ENCODE peak calls at places on chromosomes 2 and 18, in ten cellular contexts. B is SJSA1; K is lung; R is A549; F is lower lobe of right lung; T is colonic mucosa; A is CD8-positive, alpha-beta memory T cell; X is suprapubic skin; M is PC-9; H is heart left ventricle. J is an unnamed sample. For H3K4me1, the result is how much of the 10 kb centered on the place peaks cover.

GRCh38 chr2:196079052-196079451 is 10.4 kb upstream of the DNAH7 start:
- DNase-seq in B (no peak), K (no peak), R (no peak), F (no peak), T (no peak), A (no peak), X (no peak), M (no peak), H (no peak), J (no peak)

GRCh38 chr2:18546586-18546985 is 13.9 kb downstream of the RDH14 start:
- DNase-seq in B (peak), K (no peak), R (no peak), F (no peak), T (no peak), A (no peak), X (no peak), M (no peak), H (no peak), J (no peak)

GRCh38 chr2:229340086-229340760 is 69.1 kb upstream of the PID1 start:
- DNase-seq in B (no peak), K (no peak), R (no peak), F (no peak), T (no peak), A (no peak), X (no peak), M (no peak), H (no peak), J (no peak)

GRCh38 chr2:171762879-171763573 is 75.8 kb downstream of the DYNC1I2 start:
- DNase-seq in B (no peak), K (no peak), R (no peak), F (no peak), T (no peak), A (no peak), X (no peak), M (no peak), H (no peak), J (no peak)

GRCh38 chr2:32624813-32625212 is 3.0 kb upstream of the TTC27 start:
- DNase-seq in B (no peak), K (no peak), R (no peak), F (no peak), T (no peak), A (no peak), X (no peak), M (no peak), H (no peak), J (no peak)

GRCh38 chr2:24948506-24948905 is 23.2 kb downstream of the DNAJC27 start:
- DNase-seq in B (no peak), K (no peak), R (no peak), F (no peak), T (no peak), A (no peak), X (no peak), M (no peak), H (no peak), J (no peak)

GRCh38 chr2:70123051-70123828 is 36.0 kb downstream of the PCBP1 start:
- DNase-seq in B (no peak), K (peak), R (no peak), F (no peak), T (peak), A (no peak), X (peak), M (peak), H (peak), J (peak)

GRCh38 chr18:32805354-32805753 is 32.5 kb upstream of the KLHL14 start:
- DNase-seq in B (no peak), K (no peak), R (no peak), F (no peak), T (no peak), A (no peak), X (no peak), M (no peak), H (no peak), J (no peak)

GRCh38 chr2:150486539-150487484 is 655 bp downstream of the RND3 start:
- DNase-seq in B (peak), K (peak), R (no peak), F (no peak), T (peak), A (no peak), X (peak), M (no peak), H (no peak), J (peak)

GRCh38 chr2:215654177-215654850 is 218.4 kb upstream of the FN1 start:
- DNase-seq in B (no peak), K (no peak), R (no peak), F (no peak), T (no peak), A (no peak), X (no peak), M (no peak), H (no peak), J (no peak)

GRCh38 chr18:10401930-10402329 is 52.5 kb upstream of the APCDD1 start:
- DNase-seq in B (no peak), K (no peak), R (no peak), F (no peak), T (no peak), A (no peak), X (no peak), M (no peak), H (no peak), J (no peak)

GRCh38 chr2:147463881-147464520 is 380.8 kb upstream of the ACVR2A start:
- DNase-seq in B (no peak), K (no peak), R (no peak), F (no peak), T (peak), A (no peak), X (no peak), M (no peak), H (no peak), J (peak)

GRCh38 chr2:128378231-128379020 is 59.8 kb upstream of the HS6ST1 start:
- DNase-seq in B (no peak), K (no peak), R (no peak), F (peak), T (no peak), A (no peak), X (peak), M (no peak), H (no peak), J (peak)

GRCh38 chr2:33521791-33522281 is 45.4 kb downstream of the RASGRP3 start:
- DNase-seq in B (no peak), K (no peak), R (no peak), F (no peak), T (no peak), A (no peak), X (no peak), M (no peak), H (no peak), J (no peak)

GRCh38 chr2:49973917-49974368 is 819.6 kb upstream of the FSHR start:
- DNase-seq in B (peak), K (peak), R (peak), F (peak), T (peak), A (peak), X (peak), M (no peak), H (peak), J (peak)

GRCh38 chr2:187360286-187360685 is 87.8 kb downstream of the CALCRL start:
- DNase-seq in B (no peak), K (no peak), R (no peak), F (no peak), T (no peak), A (no peak), X (no peak), M (no peak), H (no peak), J (no peak)

GRCh38 chr18:77749189-77749588 is 499.5 kb downstream of the GALR1 start:
- DNase-seq in B (peak), K (no peak), R (no peak), F (no peak), T (no peak), A (no peak), X (no peak), M (peak), H (no peak), J (no peak)

GRCh38 chr2:10935953-10936942 is 24.5 kb downstream of the KCNF1 start:
- DNase-seq in B (peak), K (no peak), R (peak), F (no peak), T (no peak), A (no peak), X (no peak), M (peak), H (peak), J (no peak)

GRCh38 chr2:39803839-39804238 is 24.8 kb upstream of the THUMPD2 start:
- DNase-seq in B (no peak), K (no peak), R (no peak), F (no peak), T (no peak), A (no peak), X (no peak), M (no peak), H (no peak), J (no peak)

GRCh38 chr18:7946724-7947377 is 379.7 kb downstream of the PTPRM start:
- DNase-seq in B (peak), K (peak), R (peak), F (no peak), T (peak), A (no peak), X (no peak), M (peak), H (no peak), J (peak)

DNA sequence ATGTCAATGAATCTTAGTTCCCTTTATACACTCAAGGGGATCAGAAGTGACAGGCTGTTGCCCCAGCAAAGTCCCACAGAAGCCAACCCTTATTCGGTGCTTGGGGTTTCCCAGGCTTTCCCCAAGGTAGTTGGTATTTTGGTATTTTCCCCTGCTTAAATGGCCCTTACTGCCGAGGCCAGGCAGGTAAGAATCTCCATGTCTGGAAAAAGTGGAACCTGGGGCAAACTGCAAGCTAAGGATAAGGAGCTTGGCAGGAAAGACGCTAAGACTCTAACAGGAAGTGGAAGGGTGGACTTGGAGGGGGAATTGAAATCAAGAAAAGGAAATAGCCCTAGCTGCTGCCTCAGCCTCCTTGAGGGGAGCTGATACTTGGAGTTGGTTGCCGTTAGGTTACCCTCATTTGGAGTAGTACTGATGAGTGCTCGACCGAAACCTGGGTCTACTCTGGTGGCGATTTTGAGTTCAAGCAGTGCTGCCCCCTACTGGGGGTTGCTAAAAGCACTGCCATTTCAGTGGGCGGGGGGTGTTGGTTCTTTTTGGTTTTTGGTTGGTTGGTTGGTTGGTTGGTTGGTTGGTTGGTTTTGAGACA is 3.3 kb upstream of the GPBAR1 start:
- DNase-seq in B (no peak), K (peak), R (no peak), F (peak), T (no peak), A (peak), X (peak), M (no peak), H (no peak), J (peak)
- H3K4me1 ChIP-seq in B (under half), K (under half), R (under half), F (half or more), T (under half), A (under half), X (under half), M (under half), H (under half), J (under half)

GRCh38 chr2:241609859-241610793 is 26.8 kb downstream of the THAP4 start:
- DNase-seq in B (peak), K (peak), R (no peak), F (peak), T (peak), A (peak), X (peak), M (peak), H (peak), J (peak)
- H3K4me1 ChIP-seq in B (under half), K (under half), R (under half), F (under half), T (under half), A (under half), X (under half), M (under half), H (under half), J (under half)

GRCh38 chr2:130826419-130826818 is 10.3 kb upstream of the ARHGEF4 start:
- DNase-seq in B (no peak), K (no peak), R (no peak), F (no peak), T (no peak), A (no peak), X (no peak), M (no peak), H (no peak), J (no peak)

GRCh38 chr2:130823886-130824491 is 12.7 kb upstream of the ARHGEF4 start:
- DNase-seq in B (no peak), K (no peak), R (no peak), F (no peak), T (no peak), A (no peak), X (no peak), M (no peak), H (no peak), J (no peak)

GRCh38 chr2:130825972-130826253 is 10.8 kb upstream of the ARHGEF4 start:
- DNase-seq in B (no peak), K (no peak), R (no peak), F (no peak), T (no peak), A (no peak), X (no peak), M (no peak), H (no peak), J (no peak)

GRCh38 chr2:130824492-130825061 is 12.1 kb upstream of the ARHGEF4 start:
- DNase-seq in B (peak), K (no peak), R (peak), F (no peak), T (no peak), A (peak), X (no peak), M (peak), H (no peak), J (no peak)

DNA sequence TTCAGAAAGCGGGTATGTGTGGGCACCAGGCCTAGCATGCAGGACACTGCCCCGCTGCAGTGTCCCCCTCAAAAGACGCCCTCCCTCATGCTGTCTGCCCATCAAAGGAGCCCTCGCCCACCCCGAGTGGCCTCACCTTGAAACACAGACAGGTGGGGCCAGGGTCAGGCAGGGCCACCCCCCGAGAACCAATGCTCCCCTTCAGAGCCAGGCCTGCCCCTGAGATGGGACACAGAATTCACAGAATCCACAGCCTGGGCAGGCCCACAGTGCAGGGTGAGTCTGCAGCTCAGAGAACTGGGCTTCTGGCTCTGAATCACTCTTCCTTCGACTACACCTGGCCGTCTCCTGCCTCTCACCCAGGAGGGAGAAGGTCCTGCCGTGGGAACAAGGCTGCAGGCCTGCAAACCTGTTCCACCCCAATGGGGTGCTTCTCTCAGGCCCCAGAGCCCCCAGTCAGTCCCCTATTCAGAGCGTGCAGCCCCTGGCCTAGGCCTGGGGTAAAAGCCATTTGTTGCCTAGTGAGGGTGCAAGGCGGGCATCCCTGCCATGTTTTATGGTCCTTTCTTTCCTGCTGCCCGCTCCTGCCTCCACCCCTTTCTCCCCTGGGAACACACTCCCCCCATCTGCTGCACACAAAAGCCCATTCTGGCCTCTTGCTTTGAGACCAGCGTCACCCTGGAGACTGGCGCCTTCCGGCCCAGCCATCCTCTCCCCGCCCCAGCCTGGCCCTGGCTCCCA is 11.3 kb upstream of the ARHGEF4 start:
- DNase-seq in B (no peak), K (no peak), R (no peak), F (no peak), T (no peak), A (no peak), X (no peak), M (no peak), H (no peak), J (no peak)
- H3K4me1 ChIP-seq in B (half or more), K (under half), R (under half), F (under half), T (under half), A (under half), X (under half), M (half or more), H (under half), J (under half)

DNA sequence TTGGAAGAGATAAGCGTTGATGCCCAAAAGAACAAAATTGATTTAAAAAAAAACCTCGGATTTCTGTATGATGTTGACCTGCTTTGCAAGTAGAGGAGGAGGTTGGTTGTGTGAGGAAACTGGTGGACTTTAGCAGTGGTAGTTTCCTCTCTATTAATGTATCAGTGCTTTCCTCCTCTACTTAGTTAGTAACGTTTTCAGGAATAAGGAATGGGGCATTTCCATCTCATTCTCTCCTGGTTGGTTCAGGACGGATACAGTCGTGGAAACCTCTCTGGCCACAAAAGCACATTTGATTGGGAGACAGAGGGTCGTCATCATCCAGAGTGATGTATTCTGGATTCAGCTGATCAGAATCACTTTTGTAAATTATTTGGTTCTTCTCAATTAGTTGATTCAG is 1.5 kb downstream of the FHOD3 start:
- DNase-seq in B (no peak), K (no peak), R (no peak), F (no peak), T (no peak), A (no peak), X (no peak), M (no peak), H (no peak), J (no peak)
- H3K4me1 ChIP-seq in B (under half), K (under half), R (under half), F (under half), T (under half), A (under half), X (under half), M (under half), H (under half), J (under half)

DNA sequence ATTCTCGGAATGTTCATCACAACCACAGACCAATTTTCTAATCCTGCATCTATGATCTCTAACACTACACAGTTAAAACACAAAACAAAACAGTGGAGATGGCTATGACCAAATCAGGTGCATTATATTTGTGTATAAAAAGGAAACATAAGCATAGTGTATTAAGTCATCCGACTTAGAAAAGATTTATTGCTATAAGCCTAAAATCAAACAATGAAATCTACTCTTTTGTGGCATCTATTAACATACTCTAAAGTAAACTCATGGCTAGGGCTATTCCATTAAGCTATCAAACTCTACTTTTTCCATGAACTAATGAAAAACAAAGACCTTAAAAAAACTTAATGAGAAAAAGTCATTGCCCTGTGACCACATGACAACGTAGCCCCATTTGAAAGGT is 8.7 kb downstream of the SP3 start:
- DNase-seq in B (no peak), K (no peak), R (no peak), F (no peak), T (no peak), A (no peak), X (no peak), M (no peak), H (no peak), J (no peak)
- H3K4me1 ChIP-seq in B (under half), K (under half), R (under half), F (half or more), T (under half), A (half or more), X (half or more), M (under half), H (under half), J (half or more)

DNA sequence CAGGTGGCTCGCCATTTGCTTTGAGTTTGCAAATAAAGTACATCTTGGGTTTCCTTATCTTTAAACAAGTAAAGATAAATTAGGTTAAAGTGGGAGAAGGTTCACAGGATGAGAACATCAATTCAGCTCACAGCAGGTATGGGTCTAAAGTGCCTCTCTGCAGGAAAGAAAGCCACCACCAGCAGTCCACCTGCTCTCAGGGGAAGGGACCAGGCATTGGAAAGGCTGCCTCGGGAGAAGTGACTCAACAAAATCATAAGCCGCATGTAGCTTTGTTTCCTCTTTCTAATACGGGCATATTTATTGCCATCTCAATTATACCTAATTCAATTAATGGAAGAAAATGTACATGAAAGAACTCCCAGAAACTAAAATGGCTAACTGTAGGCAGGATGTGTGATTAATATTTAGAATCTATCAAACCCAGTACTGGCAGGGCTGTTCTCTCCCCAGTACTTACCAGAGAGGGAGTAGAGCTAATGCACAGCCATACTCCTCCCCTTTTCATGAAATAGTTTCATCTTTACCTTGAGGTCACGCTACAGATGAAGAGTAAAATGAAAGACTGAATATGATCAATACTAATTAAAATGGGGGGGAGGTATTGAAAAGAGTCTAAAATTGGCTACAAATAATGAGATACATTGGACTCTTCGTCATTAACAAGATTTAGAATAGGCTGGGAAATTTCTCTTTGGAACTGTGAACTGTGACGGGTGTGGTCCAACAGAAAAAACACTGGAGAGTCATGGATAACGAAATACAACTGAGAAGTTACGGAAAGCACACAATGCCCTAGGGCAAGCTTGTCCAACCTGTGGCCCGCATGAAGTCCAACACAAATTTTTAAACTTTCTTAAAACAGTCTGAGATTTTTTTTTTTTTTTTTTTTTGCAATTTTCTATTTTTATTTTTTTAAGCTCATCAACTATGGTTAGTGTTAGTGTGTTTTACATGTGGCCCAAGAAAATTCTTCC is 28.1 kb downstream of the CDC42EP3 start:
- DNase-seq in B (no peak), K (no peak), R (no peak), F (no peak), T (no peak), A (no peak), X (no peak), M (no peak), H (no peak), J (no peak)
- H3K4me1 ChIP-seq in B (under half), K (under half), R (under half), F (half or more), T (under half), A (half or more), X (under half), M (under half), H (under half), J (under half)

GRCh38 chr2:188785515-188785914 is 188.7 kb upstream of the COL3A1 start:
- DNase-seq in B (no peak), K (no peak), R (no peak), F (no peak), T (no peak), A (no peak), X (no peak), M (no peak), H (no peak), J (no peak)
- H3K4me1 ChIP-seq in B (under half), K (under half), R (under half), F (under half), T (under half), A (under half), X (under half), M (under half), H (under half), J (under half)

GRCh38 chr2:111702119-111702808 is 181.7 kb downstream of the ANAPC1 start:
- DNase-seq in B (peak), K (peak), R (peak), F (no peak), T (peak), A (peak), X (peak), M (peak), H (peak), J (peak)
- H3K4me1 ChIP-seq in B (under half), K (under half), R (half or more), F (under half), T (under half), A (under half), X (under half), M (half or more), H (under half), J (under half)

J was measured in transverse colon.